ENCODE peak calls at places on chromosomes 16 and 17, in seven cellular contexts. U, G, C, Z, W, F and B are unnamed samples.

GRCh38 chr17:50798424-50799344 is 31.4 kb upstream of the ANKRD40CL start:
- DNase-seq in G (no peak), W (no peak), C (no peak), F (no peak), Z (no peak), U (no peak), B (no peak)

GRCh38 chr16:397135-397661 is at the start of gene NME4:
- DNase-seq in F (peak; percentile 73), W (peak; percentile 81), Z (peak; percentile 86), C (no peak), U (no peak), G (no peak), B (peak; percentile 50)

GRCh38 chr16:73020409-73020884 is 27.5 kb downstream of the ZFHX3 start:
- DNase-seq in F (no peak), G (peak; percentile 84), W (peak; percentile 19), C (peak; percentile 92), U (no peak), Z (no peak), B (no peak)

GRCh38 chr17:40058865-40059264 is 3.9 kb upstream of the THRA start:
- DNase-seq in U (no peak), G (no peak), F (no peak), Z (no peak), C (no peak), W (no peak), B (no peak)

GRCh38 chr17:2183346-2183745 is 120.2 kb downstream of the SMG6 start:
- DNase-seq in W (no peak), C (no peak), Z (no peak), U (no peak), F (no peak), G (no peak), B (no peak)

GRCh38 chr17:59311051-59311468 is 20.4 kb upstream of the YPEL2 start:
- DNase-seq in F (no peak), Z (peak; percentile 81), W (peak; percentile 69), U (peak; percentile 28), G (peak; percentile 63), C (peak; percentile 79), B (peak; percentile 18)

GRCh38 chr17:50908140-50908859 is 42.1 kb upstream of the TOB1 start:
- DNase-seq in Z (no peak), W (no peak), G (no peak), F (no peak), C (no peak), U (no peak), B (no peak)

GRCh38 chr17:13513039-13513405 is 88.7 kb downstream of the HS3ST3A1 start:
- DNase-seq in C (no peak), W (peak; percentile 16), U (no peak), F (no peak), Z (peak; percentile 48), G (no peak), B (no peak)

GRCh38 chr17:74859439-74860228 is at the start of gene GRIN2C:
- DNase-seq in Z (peak; percentile 93), W (peak; percentile 63), U (no peak), C (no peak), G (no peak), F (peak; percentile 69), B (no peak)

GRCh38 chr16:84065536-84066132 is 23.0 kb upstream of the SLC38A8 start:
- DNase-seq in U (no peak), F (no peak), G (peak; percentile 39), C (peak; percentile 58), W (peak; percentile 68), Z (peak; percentile 63), B (peak; percentile 68)

DNA sequence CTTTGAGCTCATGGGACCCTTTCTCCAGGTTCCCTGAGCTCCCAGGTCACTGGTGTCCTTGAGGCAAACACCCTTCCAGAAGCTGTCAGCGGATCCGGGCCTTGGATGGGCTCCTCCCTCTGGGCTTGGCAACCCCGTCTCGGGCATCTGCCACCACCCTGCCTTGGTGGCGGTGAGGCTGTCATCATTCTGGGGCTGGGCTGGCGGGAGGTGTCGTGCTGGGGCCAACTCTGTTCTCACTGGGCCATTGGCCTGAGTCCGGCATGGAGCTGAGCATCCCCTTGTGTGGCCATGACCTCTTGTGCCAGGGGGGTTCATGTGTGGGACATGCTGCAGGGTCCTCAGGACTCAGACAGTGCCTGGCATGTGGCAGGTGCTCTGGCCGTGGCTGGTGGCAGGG is 197.6 kb downstream of the LAT start:
- DNase-seq in C (no peak), W (no peak), U (no peak), F (no peak), G (no peak), Z (no peak), B (no peak)
- TF ChIP-seq MAX in C (no peak), W (no peak), U (no peak), F (no peak), G (no peak), Z (no peak), B (no peak)

DNA sequence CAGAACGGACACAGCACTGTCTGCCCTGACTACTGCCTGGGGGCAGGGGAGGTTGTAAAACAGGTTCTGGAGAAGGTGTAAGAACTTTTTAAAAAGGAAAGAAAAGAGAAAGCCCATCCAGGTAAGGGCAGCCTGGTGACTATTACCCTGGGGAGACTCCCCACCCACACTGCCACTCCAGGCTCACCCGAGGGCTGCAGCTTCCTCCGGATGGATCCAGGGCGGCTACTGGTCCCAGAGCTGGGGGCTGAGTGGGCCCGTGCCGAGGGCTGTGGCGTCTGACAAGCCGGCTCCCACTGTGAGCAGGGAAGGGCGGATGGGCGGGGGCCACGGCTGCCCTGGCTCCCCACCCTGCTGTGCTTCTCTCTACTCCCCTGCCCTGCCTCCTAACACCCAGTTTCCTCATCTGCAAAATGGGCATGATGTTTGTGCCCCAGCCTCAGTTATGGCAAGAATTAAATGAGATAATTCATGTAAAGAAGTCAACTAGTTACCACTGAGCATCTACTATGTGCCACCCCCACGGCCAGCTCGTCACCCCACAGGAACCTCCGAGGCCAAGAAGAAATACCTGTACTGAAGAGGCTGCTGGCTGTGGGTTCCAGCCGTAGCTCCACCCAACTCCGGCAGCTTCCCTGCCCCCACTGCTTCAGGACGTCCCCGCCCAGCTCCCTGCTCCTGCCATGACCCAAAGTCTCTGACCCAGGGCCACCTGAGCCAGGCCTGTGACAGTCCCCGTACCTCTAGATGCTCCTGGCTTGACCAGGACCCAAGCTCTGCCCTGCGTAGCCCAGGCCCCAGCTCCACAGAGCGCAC is 24.2 kb downstream of the KATNB1 start:
- DNase-seq in F (peak; percentile 49), C (no peak), U (no peak), W (no peak), Z (no peak), G (no peak), B (no peak)
- TF ChIP-seq USF2 in F (no peak), C (no peak), U (no peak), W (no peak), Z (no peak), G (no peak), B (no peak)

DNA sequence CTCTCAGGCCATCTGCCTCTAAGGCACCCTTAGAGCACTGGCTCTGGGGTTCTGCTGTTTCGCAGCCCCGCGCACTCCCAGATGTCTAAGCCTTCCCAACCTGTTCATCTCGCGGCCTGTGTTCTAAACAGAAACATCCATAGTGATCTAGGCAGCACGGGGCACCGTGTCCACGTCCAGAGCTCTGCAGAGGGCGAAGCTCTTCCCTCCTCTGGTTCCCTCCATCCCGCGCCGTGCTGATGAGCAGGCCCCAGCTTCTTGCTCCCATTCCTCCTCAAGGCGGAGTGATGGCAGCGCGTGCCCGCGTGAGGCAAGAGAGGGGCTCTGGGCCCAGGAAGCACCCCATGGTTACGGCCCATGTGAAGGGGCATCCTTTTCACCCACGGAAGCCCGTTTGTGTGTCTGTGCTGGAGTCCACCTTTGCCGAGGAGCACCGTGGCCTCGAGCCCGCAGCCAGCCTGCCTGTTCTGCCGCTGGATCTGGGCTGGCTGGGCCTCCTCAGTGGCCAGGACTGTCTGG is 3.6 kb downstream of the SPIRE2 start:
- DNase-seq in F (no peak), C (no peak), Z (no peak), W (no peak), G (no peak), U (no peak), B (no peak)
- TF ChIP-seq MAX in F (no peak), C (no peak), Z (no peak), W (no peak), G (no peak), U (no peak), B (no peak)

DNA sequence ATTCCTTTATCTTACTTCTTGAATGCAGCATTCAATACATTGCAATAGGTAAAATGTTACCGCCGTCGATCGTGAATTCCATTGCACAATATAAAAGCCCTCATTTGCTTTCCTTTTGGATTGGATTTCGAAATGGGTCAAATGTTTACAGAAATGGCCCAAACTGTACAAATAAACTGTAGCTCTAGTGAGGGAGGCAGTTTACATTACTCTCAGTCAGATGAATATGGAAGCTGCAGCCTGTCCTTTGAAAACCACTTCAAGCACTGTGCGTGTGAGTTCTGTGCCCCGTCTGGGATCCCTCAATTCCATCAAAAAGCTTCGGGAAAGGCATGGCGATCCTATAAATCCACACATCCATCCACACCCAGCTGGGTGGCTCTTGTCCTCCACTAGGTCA is 258.6 kb upstream of the FOXF1 start:
- DNase-seq in F (no peak), G (no peak), Z (no peak), C (no peak), W (no peak), U (no peak), B (no peak)
- TF ChIP-seq USF2 in F (no peak), G (no peak), Z (no peak), C (no peak), W (no peak), U (no peak), B (no peak)

GRCh38 chr16:20952144-20952797 is 51.7 kb downstream of the LYRM1 start:
- DNase-seq in U (no peak), G (no peak), Z (no peak), F (no peak), W (no peak), C (no peak), B (no peak)

GRCh38 chr16:20957153-20957552 is 56.6 kb downstream of the LYRM1 start:
- DNase-seq in W (no peak), C (no peak), Z (no peak), G (no peak), U (no peak), F (no peak), B (no peak)

GRCh38 chr16:20950294-20950693 is 49.7 kb downstream of the LYRM1 start:
- DNase-seq in C (no peak), U (no peak), Z (no peak), G (no peak), W (no peak), F (no peak), B (no peak)

GRCh38 chr16:20956319-20956718 is 55.7 kb downstream of the LYRM1 start:
- DNase-seq in Z (no peak), U (no peak), W (no peak), C (no peak), F (no peak), G (no peak), B (no peak)

DNA sequence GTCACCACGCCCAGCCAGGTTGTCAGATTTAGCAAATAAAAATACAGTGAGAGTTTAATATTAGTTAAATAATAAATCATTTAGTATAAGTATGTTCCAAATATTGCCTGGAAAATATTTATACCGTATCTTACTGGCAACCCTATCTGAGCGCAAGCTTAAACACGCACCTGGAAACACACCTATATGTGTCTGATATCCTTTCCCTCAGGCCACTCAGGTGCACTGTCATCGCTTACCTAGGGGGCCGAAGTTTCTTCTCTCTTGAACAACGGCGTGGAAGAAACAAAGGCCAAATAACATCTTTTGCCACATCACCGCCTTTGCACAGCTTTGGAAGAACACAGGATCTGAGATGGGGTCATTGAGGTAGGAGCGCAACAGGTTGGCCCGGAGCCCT is 54.0 kb downstream of the LYRM1 start:
- DNase-seq in C (no peak), W (no peak), F (no peak), Z (no peak), U (no peak), G (no peak), B (no peak)
- TF ChIP-seq MAX in C (no peak), W (no peak), F (no peak), Z (no peak), U (no peak), G (no peak), B (no peak)